ENCODE peak calls at places on chromosomes 4 and X, in five cellular contexts. D, T, R, G and F are unnamed samples.

GRCh38 chr4:105709081-105709450 is 482 bp downstream of the GSTCD start:
- DNase-seq in R (peak; percentile 33), G (peak; percentile 36), D (peak; percentile 11), T (no peak), F (peak; percentile 15)

GRCh38 chrX:39050427-39050826 is 249.2 kb downstream of the MID1IP1 start:
- DNase-seq in D (no peak), G (no peak), T (no peak), R (no peak), F (no peak)

GRCh38 chr4:16938641-16939040 is 40.2 kb upstream of the LDB2 start:
- DNase-seq in D (no peak), R (no peak), T (no peak), G (no peak), F (no peak)

GRCh38 chrX:17655232-17656034 is 81.9 kb upstream of the SCML1 start:
- DNase-seq in T (no peak), G (no peak), D (peak; percentile 22), R (peak; percentile 5), F (peak; percentile 31)

GRCh38 chrX:12984629-12985303 is 9.9 kb downstream of the TMSB4X start:
- DNase-seq in R (peak; percentile 54), D (peak; percentile 91), G (no peak), T (no peak), F (peak; percentile 66)

GRCh38 chr4:53476232-53477037 is 99.0 kb downstream of the FIP1L1 start:
- DNase-seq in G (no peak), R (peak; percentile 97), T (no peak), D (peak; percentile 99), F (no peak)

GRCh38 chr4:15469402-15470148 is at the start of gene CC2D2A:
- DNase-seq in D (peak; percentile 53), R (peak; percentile 64), T (no peak), G (no peak), F (no peak)

GRCh38 chr4:92305878-92306520 is 2.2 kb downstream of the GRID2 start:
- DNase-seq in R (no peak), D (no peak), T (no peak), G (no peak), F (no peak)

GRCh38 chr4:61521451-61521850 is 321.3 kb downstream of the ADGRL3 start:
- DNase-seq in T (no peak), G (no peak), D (peak; percentile 74), R (no peak), F (no peak)

GRCh38 chrX:144637731-144638130 is 609.6 kb upstream of the SPANXN1 start:
- DNase-seq in D (no peak), G (no peak), R (no peak), T (no peak), F (no peak)

GRCh38 chr4:16916719-16917337 is 18.4 kb upstream of the LDB2 start:
- DNase-seq in D (no peak), R (peak; percentile 57), G (peak; percentile 59), T (no peak), F (peak; percentile 90)

GRCh38 chr4:179662522-179662921 is 2220.3 kb upstream of the AGA start:
- DNase-seq in R (no peak), T (no peak), G (no peak), D (peak; percentile 22), F (no peak)

GRCh38 chr4:110417151-110417550 is 58.8 kb upstream of the ENPEP start:
- DNase-seq in T (no peak), R (no peak), D (no peak), G (no peak), F (no peak)

GRCh38 chrX:100409316-100410082 is 574 bp downstream of the PCDH19 start:
- DNase-seq in G (peak; percentile 11), T (no peak), D (no peak), R (peak; percentile 4), F (no peak)

GRCh38 chr4:55753856-55754255 is 65.7 kb upstream of the EXOC1L start:
- DNase-seq in G (no peak), D (no peak), R (no peak), T (no peak), F (no peak)

GRCh38 chrX:7372843-7373525 is 225.0 kb upstream of the PUDP start:
- DNase-seq in G (no peak), T (no peak), D (peak; percentile 22), R (peak; percentile 82), F (no peak)

GRCh38 chr4:94127707-94128328 is 79.8 kb upstream of the SMARCAD1 start:
- DNase-seq in T (no peak), G (peak; percentile 23), R (peak; percentile 28), D (peak; percentile 8), F (no peak)

GRCh38 chrX:112048707-112049106 is 33.9 kb downstream of the TRPC5 start:
- DNase-seq in R (no peak), T (no peak), G (no peak), D (no peak), F (no peak)

DNA sequence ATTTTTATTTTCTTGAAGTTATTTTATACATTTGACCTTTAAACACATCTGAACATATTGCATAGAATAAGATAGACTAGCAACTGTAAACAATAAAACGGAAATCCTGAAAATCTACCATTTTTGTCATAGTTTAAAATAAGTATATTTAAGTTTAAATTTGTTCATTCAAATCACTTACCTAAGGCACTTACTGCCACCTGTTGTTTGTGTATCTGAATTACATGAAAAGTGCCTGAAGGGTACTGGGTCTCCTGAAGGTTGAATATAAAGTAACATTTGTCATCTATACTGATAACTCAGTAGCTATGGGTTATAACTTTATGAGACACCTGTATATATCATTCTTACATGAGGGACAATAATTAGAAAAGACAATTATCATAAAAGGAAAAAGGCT is 38.6 kb downstream of the TRPC5 start:
- DNase-seq in D (no peak), R (peak; percentile 0), T (no peak), G (no peak), F (no peak)
- TF ChIP-seq CTCF in D (no peak), R (peak; percentile 13), T (no peak), G (no peak), F (peak; percentile 22)

DNA sequence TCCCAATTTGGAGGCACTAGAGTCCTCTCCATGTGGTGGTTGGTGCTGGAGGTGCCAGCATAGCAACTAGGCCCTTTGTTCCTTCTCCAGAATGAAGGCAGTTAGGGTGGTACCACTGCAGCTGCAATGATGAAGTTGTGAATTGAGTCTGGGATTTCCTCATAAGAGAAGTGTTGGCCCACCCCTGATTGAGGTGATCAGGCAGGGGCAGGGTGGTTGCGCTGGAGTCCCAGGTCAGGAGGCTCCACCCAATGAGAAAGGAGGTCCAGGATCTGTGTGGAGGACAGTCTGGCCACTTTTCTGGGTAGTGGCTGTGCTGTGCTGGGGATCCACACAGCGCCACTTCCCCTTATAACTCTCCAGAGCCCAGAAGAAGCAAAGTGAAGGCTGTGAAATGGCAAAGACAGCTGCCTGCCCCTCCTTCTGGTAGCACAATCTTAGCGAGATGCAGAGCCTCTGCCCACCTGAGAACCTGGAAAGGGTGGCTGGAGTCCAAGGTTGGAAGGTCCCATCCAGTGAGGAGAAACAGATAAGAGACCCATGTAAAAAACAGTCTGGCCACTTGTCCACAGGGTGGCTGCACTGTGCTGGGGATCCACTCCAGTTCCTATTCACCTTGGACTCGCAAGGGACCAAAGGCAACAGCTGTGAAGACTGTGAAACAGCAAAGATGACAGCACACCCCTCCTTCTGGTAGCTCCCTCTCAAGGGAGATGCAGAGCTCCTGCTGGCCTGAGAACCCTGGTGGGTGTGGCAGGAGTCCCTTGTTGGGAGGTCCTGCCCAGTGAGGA is 124.6 kb downstream of the RRAGB start:
- DNase-seq in G (peak; percentile 7), T (no peak), R (no peak), D (no peak), F (no peak)
- TF ChIP-seq CTCF in G (no peak), T (no peak), R (no peak), D (no peak), F (no peak)

DNA sequence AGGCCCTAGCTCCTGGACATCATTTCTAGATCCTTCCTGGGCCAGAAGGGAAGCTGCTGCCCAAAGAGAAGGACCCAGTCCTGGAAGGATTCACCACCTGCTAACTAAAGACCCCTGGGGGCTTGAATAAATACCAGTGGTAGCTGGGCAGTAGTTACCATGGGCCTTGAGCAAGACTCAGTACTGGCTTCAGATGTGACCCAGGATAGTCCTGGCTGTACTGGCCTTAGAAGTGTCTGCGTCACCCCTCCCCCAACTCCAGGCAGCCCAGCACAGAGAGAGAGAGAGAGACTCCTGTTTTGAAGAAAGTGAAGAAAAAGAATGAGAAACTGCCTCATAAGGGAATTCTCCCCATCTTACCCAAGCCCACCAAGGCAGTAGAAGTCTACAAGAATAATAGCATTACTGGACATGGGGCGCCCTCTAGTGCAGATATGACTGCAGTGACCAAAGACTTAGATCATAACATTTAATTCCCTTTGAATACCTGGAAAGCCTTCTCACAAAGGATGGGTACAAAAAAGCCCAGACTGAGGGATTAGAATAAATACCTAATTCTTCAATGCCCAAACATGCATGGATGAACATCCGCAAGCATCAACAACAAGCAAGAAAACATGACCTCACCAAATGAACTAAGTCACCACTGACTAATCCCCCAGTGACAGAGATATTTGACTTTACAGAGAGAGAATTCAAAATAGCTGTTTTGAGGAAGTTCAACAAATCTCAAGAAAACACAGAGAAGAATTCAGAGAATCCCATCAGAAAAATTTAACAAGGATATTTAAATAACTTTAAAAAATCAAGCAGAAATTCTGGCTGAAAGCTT is 171.8 kb downstream of the HNRNPD start:
- DNase-seq in D (peak; percentile 12), R (peak; percentile 48), G (no peak), T (no peak), F (peak; percentile 82)
- TF ChIP-seq CTCF in D (peak; percentile 81), R (peak; percentile 74), G (peak; percentile 35), T (no peak), F (peak; percentile 77)

GRCh38 chr4:170011921-170012628 is 14.1 kb downstream of the MFAP3L start:
- DNase-seq in R (no peak), D (no peak), G (no peak), T (no peak), F (no peak)
- TF ChIP-seq CTCF in R (no peak), D (no peak), G (no peak), T (no peak), F (no peak)

DNA sequence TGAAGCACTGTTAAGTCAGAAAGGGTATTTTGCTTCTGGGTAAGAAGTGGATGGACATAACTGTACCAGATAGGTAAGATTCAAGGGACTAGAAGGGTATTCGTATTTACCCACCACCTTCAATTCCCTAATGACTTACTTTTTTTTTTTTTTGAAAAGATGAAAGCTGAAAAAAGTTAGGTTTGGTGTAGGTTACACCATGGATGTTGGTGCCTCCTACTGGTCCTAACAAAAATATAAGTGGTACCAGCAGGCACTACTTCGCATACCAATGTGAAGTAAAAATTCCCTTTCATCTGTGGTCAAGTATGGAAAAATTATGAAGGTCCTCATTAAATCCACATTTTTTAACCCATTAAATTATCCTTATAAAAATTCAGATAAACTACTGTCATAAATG is 7.2 kb downstream of the ANKRD17 start:
- DNase-seq in G (no peak), D (no peak), T (no peak), R (peak; percentile 32), F (no peak)
- TF ChIP-seq CTCF in G (no peak), D (no peak), T (no peak), R (peak; percentile 42), F (no peak)